ENCODE peak calls at places on chromosomes 4 and X, in seven cellular contexts. V, G, A, M, O, K and H are unnamed samples.

GRCh38 chr4:87910795-87911194 is 64.7 kb upstream of the SPP1 start:
- DNase-seq in G (no peak), A (no peak), M (no peak), K (no peak), V (no peak), O (peak), H (no peak)

GRCh38 chrX:126063984-126064383 is 102.1 kb downstream of the DCAF12L2 start:
- DNase-seq in V (no peak), O (no peak), K (no peak), M (no peak), G (no peak), A (no peak), H (no peak)

GRCh38 chr4:157043131-157043530 is 32.8 kb upstream of the GLRB start:
- DNase-seq in G (peak), A (no peak), O (peak), K (no peak), M (peak), V (no peak), H (no peak)

GRCh38 chrX:78746496-78746895 is 1.0 kb upstream of the LPAR4 start:
- DNase-seq in V (no peak), O (no peak), G (no peak), A (no peak), M (peak), K (no peak), H (no peak)

GRCh38 chr4:19026281-19026680 is 1004.7 kb upstream of the LCORL start:
- DNase-seq in V (no peak), O (no peak), K (no peak), M (no peak), A (no peak), G (no peak), H (no peak)

GRCh38 chrX:13646154-13646549 is 6.8 kb upstream of the TCEANC start:
- DNase-seq in G (peak), O (peak), V (peak), M (peak), K (no peak), A (no peak), H (no peak)

GRCh38 chrX:70494441-70494840 is 49.8 kb downstream of the DLG3 start:
- DNase-seq in M (no peak), G (no peak), V (no peak), O (no peak), K (no peak), A (no peak), H (no peak)

GRCh38 chr4:21474195-21474594 is 474.4 kb downstream of the KCNIP4 start:
- DNase-seq in V (no peak), G (no peak), A (no peak), M (no peak), O (no peak), K (no peak), H (no peak)

GRCh38 chr4:106864231-106864630 is 171.9 kb downstream of the DKK2 start:
- DNase-seq in K (no peak), V (no peak), M (no peak), O (no peak), G (no peak), A (no peak), H (no peak)

GRCh38 chr4:21451032-21451431 is 497.5 kb downstream of the KCNIP4 start:
- DNase-seq in O (no peak), G (no peak), A (no peak), M (no peak), K (no peak), V (no peak), H (no peak)

GRCh38 chr4:113837397-113837796 is 75.9 kb upstream of the CAMK2D start:
- DNase-seq in A (no peak), K (peak), G (no peak), V (no peak), M (no peak), O (no peak), H (no peak)

GRCh38 chr4:127698789-127699200 is 31.4 kb upstream of the SLC25A31 start:
- DNase-seq in M (no peak), K (peak), V (no peak), G (no peak), O (no peak), A (no peak), H (peak)

GRCh38 chrX:39813631-39814246 is 284.0 kb downstream of the BCOR start:
- DNase-seq in O (no peak), K (no peak), A (no peak), M (no peak), V (no peak), G (peak), H (no peak)

GRCh38 chrX:14027511-14028019 is 2.1 kb downstream of the GEMIN8 start:
- DNase-seq in K (peak), G (no peak), A (no peak), V (peak), O (peak), M (no peak), H (no peak)

GRCh38 chr4:111359602-111360001 is 736.7 kb upstream of the PITX2 start:
- DNase-seq in O (no peak), G (no peak), M (no peak), K (no peak), A (no peak), V (no peak), H (no peak)

GRCh38 chr4:1176398-1177273 is 4.3 kb upstream of the SPON2 start:
- DNase-seq in V (no peak), K (no peak), M (no peak), G (no peak), A (no peak), O (no peak), H (no peak)

GRCh38 chr4:72893354-72894066 is 176.0 kb downstream of the COX18 start:
- DNase-seq in A (no peak), M (no peak), K (no peak), O (no peak), V (no peak), G (no peak), H (no peak)

GRCh38 chrX:39725928-39726619 is 371.7 kb downstream of the BCOR start:
- DNase-seq in K (no peak), O (no peak), G (peak), M (no peak), A (no peak), V (no peak), H (no peak)

GRCh38 chr4:1465173-1466033 is 59.2 kb upstream of the NKX1-1 start:
- DNase-seq in O (no peak), A (no peak), G (peak), V (no peak), M (no peak), K (no peak), H (no peak)

GRCh38 chr4:73853246-73853704 is at the start of gene PF4V1:
- DNase-seq in K (no peak), V (no peak), G (no peak), O (no peak), M (peak), A (no peak), H (no peak)

GRCh38 chr4:106587558-106587957 is 219.0 kb upstream of the GIMD1 start:
- DNase-seq in O (no peak), V (no peak), A (no peak), G (no peak), M (no peak), K (no peak), H (no peak)

GRCh38 chr4:3690576-3691152 is 75.5 kb upstream of the ADRA2C start:
- DNase-seq in K (no peak), G (no peak), V (no peak), M (no peak), A (no peak), O (no peak), H (no peak)

GRCh38 chr4:129561886-129562285 is 465.9 kb downstream of the C4orf33 start:
- DNase-seq in V (no peak), M (no peak), A (no peak), O (no peak), K (no peak), G (no peak), H (no peak)

GRCh38 chr4:129565214-129565613 is 469.3 kb downstream of the C4orf33 start:
- DNase-seq in M (no peak), V (no peak), K (no peak), A (no peak), G (no peak), O (no peak), H (no peak)

DNA sequence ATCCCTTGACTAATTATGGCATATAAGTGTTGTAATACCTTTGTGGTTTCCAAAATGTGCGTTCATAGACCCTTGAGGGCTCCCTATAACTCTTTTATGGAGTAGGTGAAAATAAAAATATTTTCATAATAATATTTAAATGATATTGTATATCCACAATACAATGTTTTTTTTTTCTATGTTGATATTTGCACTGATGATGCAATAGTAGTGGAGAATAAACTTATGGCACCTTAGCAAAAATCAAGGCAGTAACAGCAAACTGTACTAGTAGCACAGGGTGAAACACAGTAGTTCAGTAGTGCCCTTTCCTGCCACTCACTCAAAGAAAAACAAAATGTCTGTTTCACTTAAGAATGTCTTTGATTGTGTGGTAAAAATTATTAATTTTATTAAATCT is 465.3 kb downstream of the C4orf33 start:
- DNase-seq in K (no peak), A (no peak), G (no peak), M (no peak), V (no peak), O (no peak), H (no peak)
- TF ChIP-seq TAF1 in K (no peak), A (no peak), G (no peak), M (no peak), V (no peak), O (no peak), H (no peak)

DNA sequence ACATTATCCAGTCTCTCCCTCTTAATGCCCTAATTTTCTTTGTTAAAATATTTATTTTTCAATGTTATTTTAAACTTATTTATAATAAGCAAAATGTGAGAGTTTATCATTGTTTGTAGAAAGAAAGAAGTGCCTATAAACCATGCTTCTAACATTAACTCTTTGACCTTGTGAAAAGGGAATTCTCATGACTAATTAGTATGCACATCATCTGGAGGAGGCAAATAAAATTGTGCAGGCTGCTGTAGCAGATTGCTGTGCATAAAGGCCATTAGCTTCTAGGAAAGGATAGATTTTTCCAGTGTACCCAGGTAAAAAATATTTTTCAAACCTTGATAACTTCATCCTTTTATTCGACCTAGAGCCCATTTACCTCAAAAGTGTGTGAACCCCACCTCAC is 84.6 kb upstream of the GUCY1A1 start:
- DNase-seq in O (no peak), A (no peak), M (no peak), G (no peak), K (no peak), V (no peak), H (no peak)
- TF ChIP-seq TAF1 in O (no peak), A (no peak), M (no peak), G (no peak), K (no peak), V (no peak), H (no peak)

GRCh38 chr4:155249036-155249566 is 40.7 kb downstream of the NPY2R start:
- DNase-seq in O (no peak), M (no peak), V (no peak), A (no peak), G (no peak), K (no peak), H (no peak)
- TF ChIP-seq TAF1 in O (no peak), M (no peak), V (no peak), A (no peak), G (no peak), K (no peak), H (no peak)

DNA sequence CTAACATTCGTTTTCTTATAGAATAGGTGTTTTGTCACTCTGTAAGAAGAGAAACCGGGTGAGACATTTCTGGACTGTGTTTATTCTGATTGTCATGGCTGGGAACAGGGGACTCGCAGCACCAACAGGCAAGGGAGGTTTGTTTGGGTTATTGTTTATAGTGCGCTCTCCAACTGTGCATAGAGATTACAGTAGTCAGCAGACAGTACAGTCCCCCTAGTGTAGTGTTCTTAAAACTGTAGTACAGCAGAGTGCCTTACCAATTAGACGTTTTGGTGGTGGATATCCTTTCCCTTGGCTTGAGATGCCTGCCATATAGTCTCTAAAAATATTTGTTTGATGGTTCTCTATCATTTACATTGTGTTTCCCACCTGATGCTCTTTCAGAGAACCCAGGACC is 782 bp upstream of the RNF150 start:
- DNase-seq in M (no peak), G (peak), A (no peak), O (no peak), K (no peak), V (no peak), H (no peak)
- TF ChIP-seq TAF1 in M (no peak), G (no peak), A (no peak), O (no peak), K (no peak), V (no peak), H (no peak)

DNA sequence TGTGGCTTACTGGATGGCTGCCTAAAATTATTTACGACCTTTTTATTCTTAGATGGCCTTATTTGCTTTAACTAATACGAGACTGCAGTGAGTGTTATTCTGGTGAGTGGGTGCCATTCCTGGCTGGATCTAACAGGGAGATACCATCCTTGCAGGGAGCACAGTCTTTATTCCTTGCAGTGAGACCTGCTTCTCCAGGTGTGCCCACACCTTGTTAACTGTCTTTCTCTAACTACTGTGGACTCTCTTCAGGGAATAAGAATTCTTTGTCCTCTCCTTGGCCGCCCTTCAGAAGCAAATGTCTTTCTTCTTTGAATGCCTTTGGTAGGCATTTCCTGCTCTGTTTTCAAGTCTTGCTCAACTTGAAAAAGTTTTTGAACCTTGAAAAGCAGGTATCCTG is 34.1 kb upstream of the STOX2 start:
- DNase-seq in K (no peak), M (no peak), G (no peak), V (no peak), O (no peak), A (no peak), H (no peak)
- TF ChIP-seq TAF1 in K (no peak), M (no peak), G (no peak), V (no peak), O (no peak), A (no peak), H (no peak)

GRCh38 chr4:159765402-159765801 is 662.5 kb downstream of the RAPGEF2 start:
- DNase-seq in M (no peak), G (no peak), A (no peak), V (no peak), K (no peak), O (no peak), H (no peak)

GRCh38 chr4:159762672-159763071 is 659.8 kb downstream of the RAPGEF2 start:
- DNase-seq in G (no peak), M (no peak), K (no peak), A (no peak), O (no peak), V (no peak), H (no peak)

GRCh38 chr4:159766241-159766640 is 663.4 kb downstream of the RAPGEF2 start:
- DNase-seq in K (no peak), G (no peak), M (no peak), V (no peak), A (no peak), O (peak), H (no peak)

GRCh38 chr4:159768011-159768410 is 665.1 kb downstream of the RAPGEF2 start:
- DNase-seq in A (no peak), G (no peak), M (no peak), O (no peak), V (no peak), K (no peak), H (no peak)

GRCh38 chr4:159764343-159764952 is 661.6 kb downstream of the RAPGEF2 start:
- DNase-seq in A (no peak), O (peak), G (peak), M (peak), K (no peak), V (peak), H (peak)
- TF ChIP-seq TAF1 in A (no peak), O (no peak), G (no peak), M (no peak), K (no peak), V (no peak), H (no peak)

GRCh38 chr4:77954690-77955089 is 92.1 kb downstream of the MRPL1 start:
- DNase-seq in V (peak), K (no peak), A (no peak), O (no peak), G (no peak), M (no peak), H (no peak)

GRCh38 chr4:77952399-77952974 is 89.9 kb downstream of the MRPL1 start:
- DNase-seq in A (no peak), G (no peak), V (no peak), K (no peak), M (no peak), O (no peak), H (no peak)

GRCh38 chr4:77950204-77950603 is 87.6 kb downstream of the MRPL1 start:
- DNase-seq in V (no peak), K (no peak), A (no peak), M (no peak), O (no peak), G (no peak), H (no peak)
- TF ChIP-seq TAF1 in V (no peak), K (no peak), A (no peak), M (no peak), O (no peak), G (no peak), H (no peak)

GRCh38 chr4:95256108-95256835 is 292.5 kb downstream of the UNC5C start:
- DNase-seq in M (no peak), K (no peak), V (peak), G (no peak), A (no peak), O (no peak), H (no peak)
- TF ChIP-seq TAF1 in M (no peak), K (no peak), V (no peak), G (no peak), A (no peak), O (no peak), H (no peak)

GRCh38 chr4:5141802-5142201 is 90.5 kb downstream of the STK32B start:
- DNase-seq in G (no peak), V (no peak), K (no peak), M (peak), A (no peak), O (no peak), H (no peak)
- TF ChIP-seq TAF1 in G (no peak), V (no peak), K (no peak), M (no peak), A (no peak), O (no peak), H (no peak)